ENCODE peak calls at places on chromosomes 5 and 9, in five cellular contexts. M is IMR-90; N is neural progenitor cell; X is adrenal gland; S is CD8-positive, alpha-beta T cell. C is an unnamed sample.

GRCh38 chr5:91963166-91963565 is 580.0 kb upstream of the ARRDC3 start:
- DNase-seq in M (no peak), N (no peak), X (no peak), S (no peak), C (no peak)

GRCh38 chr9:91844170-91844569 is 105.9 kb downstream of the ROR2 start:
- DNase-seq in M (no peak), N (no peak), X (peak; percentile 65), S (no peak), C (no peak)

GRCh38 chr9:81445331-81445921 is 243.9 kb downstream of the TLE1 start:
- DNase-seq in M (no peak), N (no peak), X (no peak), S (no peak), C (no peak)

GRCh38 chr5:66554211-66554610 is 42.0 kb upstream of the MAST4 start:
- DNase-seq in M (no peak), N (no peak), X (no peak), S (no peak), C (peak; percentile 57)

GRCh38 chr5:133048993-133049725 is 2.7 kb upstream of the HSPA4 start:
- DNase-seq in M (peak; percentile 33), N (no peak), X (no peak), S (no peak), C (no peak)

GRCh38 chr5:137461636-137462596 is 37.2 kb downstream of the SPOCK1 start:
- DNase-seq in M (no peak), N (peak; percentile 22), X (no peak), S (no peak), C (no peak)

GRCh38 chr5:34957857-34958690 is 28.7 kb downstream of the DNAJC21 start:
- DNase-seq in M (peak; percentile 36), N (peak; percentile 46), X (no peak), S (no peak), C (no peak)

GRCh38 chr5:144122641-144123040 is 47.8 kb downstream of the YIPF5 start:
- DNase-seq in M (no peak), N (no peak), X (no peak), S (no peak), C (no peak)

GRCh38 chr5:140168371-140168770 is 6.6 kb upstream of the CYSTM1 start:
- DNase-seq in M (no peak), N (no peak), X (no peak), S (no peak), C (no peak)

GRCh38 chr9:105881654-105882349 is 187.5 kb downstream of the TMEM38B start:
- DNase-seq in M (peak; percentile 53), N (peak; percentile 81), X (peak; percentile 70), S (peak; percentile 26), C (peak; percentile 17)

GRCh38 chr5:13606051-13606450 is 338.4 kb downstream of the DNAH5 start:
- DNase-seq in M (peak; percentile 42), N (no peak), X (no peak), S (no peak), C (no peak)

GRCh38 chr9:136532799-136533774 is 12.8 kb downstream of the NOTCH1 start:
- DNase-seq in M (no peak), N (no peak), X (no peak), S (peak; percentile 38), C (peak; percentile 63)

GRCh38 chr5:32190094-32190493 is 16.0 kb upstream of the GOLPH3 start:
- DNase-seq in M (peak; percentile 50), N (no peak), X (no peak), S (no peak), C (no peak)

DNA sequence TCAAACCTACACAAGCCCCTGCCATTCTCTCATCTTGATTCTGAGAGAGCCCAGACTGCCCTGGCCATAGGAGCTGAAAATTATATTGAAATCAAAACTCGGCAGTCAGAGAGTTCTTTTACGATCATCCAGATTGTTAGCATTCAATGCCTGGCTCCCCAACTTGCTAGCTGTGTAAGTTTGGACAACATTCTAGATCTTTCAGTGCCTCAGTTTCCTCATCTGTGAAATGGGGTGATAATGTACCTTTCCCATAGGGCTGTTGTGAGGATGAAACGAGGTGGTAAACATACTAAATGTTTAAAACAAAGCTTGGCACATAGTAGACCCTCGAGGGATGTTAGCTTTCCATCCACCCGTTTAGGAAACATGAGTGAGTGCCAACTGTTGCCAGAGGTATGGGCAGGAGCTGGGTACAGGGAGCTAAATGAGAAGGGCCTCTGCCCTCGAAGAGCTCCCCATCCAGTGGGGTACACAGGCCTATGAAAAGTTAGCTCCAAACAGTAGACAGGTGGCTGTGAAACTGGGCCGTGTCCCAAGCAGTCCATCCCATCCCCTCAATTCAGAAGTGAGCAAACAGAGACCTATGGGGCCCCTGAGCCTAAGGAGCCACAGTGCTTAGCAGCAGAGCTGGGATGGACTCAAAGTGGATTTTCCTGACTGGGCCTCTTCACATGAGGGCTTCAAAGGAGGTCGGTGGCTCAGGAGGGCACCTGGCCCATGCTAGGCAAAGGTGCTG is 17.3 kb upstream of the IGFBPL1 start:
- DNase-seq in M (no peak), N (no peak), X (no peak), S (no peak), C (no peak)
- H3K36me3 ChIP-seq in M (no peaks in the 10 kb centered on the region), N (no peaks in the 10 kb centered on the region), X (no peaks in the 10 kb centered on the region), S (no peaks in the 10 kb centered on the region), C (no peaks in the 10 kb centered on the region)

DNA sequence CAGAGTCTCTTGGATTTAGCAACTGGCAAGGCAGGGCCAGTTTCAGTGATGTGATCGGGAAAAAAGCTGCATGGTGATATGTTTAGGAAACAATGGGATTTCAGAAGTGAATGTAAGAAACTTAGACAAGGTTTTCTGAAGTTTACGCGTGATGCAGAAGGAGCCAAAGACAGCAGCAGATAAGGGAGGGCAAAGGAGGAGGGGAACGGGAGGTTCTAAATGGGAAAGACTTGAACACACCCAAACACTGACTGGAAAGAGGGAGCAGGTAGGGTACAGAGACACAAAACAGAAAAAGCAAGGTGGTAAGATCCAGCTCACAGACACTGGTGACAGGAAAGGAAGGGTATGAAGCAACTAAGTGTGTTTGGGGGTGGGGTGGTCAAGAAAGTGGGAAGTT is 115.4 kb downstream of the EPB41L4A start:
- DNase-seq in M (no peak), N (no peak), X (no peak), S (no peak), C (no peak)
- TF ChIP-seq CTCF in M (no peak), N (no peak), X (no peak), S (no peak), C (no peak)

DNA sequence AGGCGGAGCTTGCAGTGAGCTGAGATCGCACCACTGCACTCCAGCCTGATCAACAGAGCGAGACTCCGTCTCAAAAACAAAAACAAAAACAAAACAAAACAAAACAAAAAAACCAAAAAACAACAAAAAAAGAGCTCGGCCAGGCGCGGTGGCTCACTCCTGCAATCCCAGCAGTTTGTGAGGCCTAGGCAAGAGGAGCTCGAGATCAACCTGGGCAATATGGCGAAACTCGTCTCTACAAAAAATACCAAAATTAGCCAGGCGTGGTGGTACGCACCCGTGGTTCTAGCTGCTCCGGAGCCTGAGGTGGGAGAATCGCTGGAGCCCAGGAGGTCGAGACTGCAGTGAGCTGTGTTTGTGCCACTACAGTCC is 20.2 kb downstream of the TRIM7 start:
- DNase-seq in M (no peak), N (no peak), X (no peak), S (no peak), C (no peak)
- H3K4me3 ChIP-seq in M (peak overlapping the region; percentile 3), N (peak overlapping the region; percentile 47), X (no peak overlapping the region), S (peak overlapping the region; percentile 59), C (peak overlapping the region; percentile 36)

GRCh38 chr9:137788561-137789294 is 88.9 kb upstream of the CACNA1B start:
- DNase-seq in M (no peak), N (no peak), X (peak; percentile 58), S (no peak), C (no peak)
- H3K36me3 ChIP-seq in M (peaks cover 41% of the 10 kb centered on the region), N (no peaks in the 10 kb centered on the region), X (peaks cover 50% of the 10 kb centered on the region), S (peaks cover 52% of the 10 kb centered on the region), C (peaks cover 40% of the 10 kb centered on the region)

GRCh38 chr5:2399804-2400203 is 351.7 kb downstream of the IRX2 start:
- DNase-seq in M (no peak), N (no peak), X (no peak), S (no peak), C (no peak)
- TF ChIP-seq CTCF in M (no peak), N (no peak), X (no peak), S (no peak), C (no peak)

GRCh38 chr5:169637085-169637855 is at the start of gene DOCK2:
- DNase-seq in M (no peak), N (peak; percentile 21), X (peak; percentile 37), S (peak; percentile 18), C (peak; percentile 89)
- H3K4me3 ChIP-seq in M (no peak within 1 kb of the TSS), N (peak within 1 kb of the TSS; percentile 56), X (no peak within 1 kb of the TSS), S (peak within 1 kb of the TSS; percentile 70), C (peak within 1 kb of the TSS; percentile 86)

GRCh38 chr5:61333351-61334223 is 1.5 kb downstream of the ZSWIM6 start:
- DNase-seq in M (no peak), N (peak; percentile 68), X (peak; percentile 64), S (no peak), C (peak; percentile 54)

GRCh38 chr5:61334224-61335196 is 2.5 kb downstream of the ZSWIM6 start:
- DNase-seq in M (peak; percentile 76), N (peak; percentile 76), X (no peak), S (no peak), C (no peak)

GRCh38 chr5:61331407-61332368 is at the start of gene ZSWIM6:
- DNase-seq in M (peak; percentile 99), N (peak; percentile 100), X (peak; percentile 100), S (peak; percentile 98), C (peak; percentile 96)

GRCh38 chr5:61332369-61332745 is 299 bp downstream of the ZSWIM6 start:
- DNase-seq in M (no peak), N (peak; percentile 79), X (peak; percentile 60), S (no peak), C (no peak)

DNA sequence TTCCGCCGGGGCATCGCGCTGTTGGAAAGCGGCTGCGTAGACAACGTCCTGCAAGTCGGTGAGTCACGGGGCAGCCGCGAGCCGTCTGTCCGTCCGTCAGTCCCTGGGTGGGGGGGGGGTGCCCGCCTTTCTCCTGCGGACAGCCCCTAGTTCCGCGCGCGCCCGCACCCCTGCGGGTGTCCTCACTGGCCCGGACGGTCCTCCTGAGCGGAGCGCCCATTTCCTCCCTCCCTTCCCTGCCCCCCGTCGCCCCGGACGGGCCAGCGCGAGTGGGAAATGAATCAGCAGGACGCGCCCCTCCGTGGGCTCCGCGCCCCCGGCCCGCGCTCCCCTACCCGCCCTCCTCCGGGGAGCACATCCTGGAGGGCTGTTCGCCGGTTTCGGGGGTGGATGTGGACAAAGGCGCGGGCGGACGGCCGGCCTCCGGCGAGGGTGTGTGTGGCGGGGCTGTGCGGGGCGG is 863 bp downstream of the ZSWIM6 start:
- DNase-seq in M (peak; percentile 66), N (peak; percentile 55), X (peak; percentile 83), S (no peak), C (peak; percentile 50)
- H3K36me3 ChIP-seq in M (peaks cover 2% of the 10 kb centered on the region), N (no peaks in the 10 kb centered on the region), X (no peaks in the 10 kb centered on the region), S (no peaks in the 10 kb centered on the region), C (no peaks in the 10 kb centered on the region)